ENCODE peak calls at places on chromosomes 4 and X, in seven cellular contexts. One of them, this sample, is unnamed.

GRCh38 chr4:99323761-99324160 is 2.6 kb upstream of the ADH1B start:
- DNase-seq in activated T-helper 1 cell treated with anti-CD3 and anti-CD28 coated beads, Interleukin-2, amount 50 U/mL, for 16 hours: no peak
- DNase-seq in ovary: peak; percentile 35
- DNase-seq in T1000: no peak
- DNase-seq in GM13976: no peak
- DNase-seq in germinal center: no peak
- DNase-seq in NCI-H2081: no peak
- DNase-seq in this sample: no peak

GRCh38 chr4:158461336-158461735 is 60.3 kb upstream of the RXFP1 start:
- DNase-seq in activated T-helper 1 cell treated with anti-CD3 and anti-CD28 coated beads, Interleukin-2, amount 50 U/mL, for 16 hours: no peak
- DNase-seq in ovary: no peak
- DNase-seq in T1000: no peak
- DNase-seq in GM13976: no peak
- DNase-seq in germinal center: no peak
- DNase-seq in NCI-H2081: no peak
- DNase-seq in this sample: no peak

GRCh38 chrX:129655547-129656248 is 942 bp upstream of the APLN start:
- DNase-seq in activated T-helper 1 cell treated with anti-CD3 and anti-CD28 coated beads, Interleukin-2, amount 50 U/mL, for 16 hours: no peak
- DNase-seq in ovary: no peak
- DNase-seq in T1000: no peak
- DNase-seq in GM13976: no peak
- DNase-seq in germinal center: no peak
- DNase-seq in NCI-H2081: peak; percentile 11
- DNase-seq in this sample: no peak

GRCh38 chrX:149060921-149061320 is 444.2 kb downstream of the IDS start:
- DNase-seq in activated T-helper 1 cell treated with anti-CD3 and anti-CD28 coated beads, Interleukin-2, amount 50 U/mL, for 16 hours: no peak
- DNase-seq in ovary: no peak
- DNase-seq in T1000: no peak
- DNase-seq in GM13976: no peak
- DNase-seq in germinal center: no peak
- DNase-seq in NCI-H2081: no peak
- DNase-seq in this sample: no peak

GRCh38 chrX:15043538-15043937 is 170.3 kb downstream of the MOSPD2 start:
- DNase-seq in activated T-helper 1 cell treated with anti-CD3 and anti-CD28 coated beads, Interleukin-2, amount 50 U/mL, for 16 hours: no peak
- DNase-seq in ovary: no peak
- DNase-seq in T1000: no peak
- DNase-seq in GM13976: peak; percentile 8
- DNase-seq in germinal center: no peak
- DNase-seq in NCI-H2081: no peak
- DNase-seq in this sample: no peak

GRCh38 chr4:6443035-6444023 is 29.1 kb downstream of the PPP2R2C start:
- DNase-seq in activated T-helper 1 cell treated with anti-CD3 and anti-CD28 coated beads, Interleukin-2, amount 50 U/mL, for 16 hours: no peak
- DNase-seq in ovary: no peak
- DNase-seq in T1000: no peak
- DNase-seq in GM13976: no peak
- DNase-seq in germinal center: no peak
- DNase-seq in NCI-H2081: no peak
- DNase-seq in this sample: no peak

GRCh38 chrX:13770013-13770412 is 35.5 kb downstream of the OFD1 start:
- DNase-seq in activated T-helper 1 cell treated with anti-CD3 and anti-CD28 coated beads, Interleukin-2, amount 50 U/mL, for 16 hours: no peak
- DNase-seq in ovary: no peak
- DNase-seq in T1000: no peak
- DNase-seq in GM13976: no peak
- DNase-seq in germinal center: no peak
- DNase-seq in NCI-H2081: peak; percentile 48
- DNase-seq in this sample: peak; percentile 54

GRCh38 chr4:17809667-17810066 is 890 bp downstream of the DCAF16 start:
- DNase-seq in activated T-helper 1 cell treated with anti-CD3 and anti-CD28 coated beads, Interleukin-2, amount 50 U/mL, for 16 hours: no peak
- DNase-seq in ovary: no peak
- DNase-seq in T1000: no peak
- DNase-seq in GM13976: no peak
- DNase-seq in germinal center: peak; percentile 2
- DNase-seq in NCI-H2081: no peak
- DNase-seq in this sample: no peak

GRCh38 chr4:174869334-174869733 is 40.3 kb upstream of the GLRA3 start:
- DNase-seq in activated T-helper 1 cell treated with anti-CD3 and anti-CD28 coated beads, Interleukin-2, amount 50 U/mL, for 16 hours: no peak
- DNase-seq in ovary: no peak
- DNase-seq in T1000: no peak
- DNase-seq in GM13976: no peak
- DNase-seq in germinal center: no peak
- DNase-seq in NCI-H2081: no peak
- DNase-seq in this sample: no peak

This sample was measured in NCI-H1105.